ENCODE peak calls at places on chromosomes 11 and 22, in four cellular contexts. One of them, this sample, is unnamed.

GRCh38 chr11:117837070-117837776 is 12.7 kb upstream of the FXYD2 start:
- DNase-seq in K562: no peak
- DNase-seq in colonic mucosa: peak
- DNase-seq in H1: no peak
- DNase-seq in this sample: no peak

GRCh38 chr11:70470127-70470526 is 71.8 kb downstream of the CTTN start:
- DNase-seq in K562: peak
- DNase-seq in colonic mucosa: no peak
- DNase-seq in H1: no peak
- DNase-seq in this sample: peak

GRCh38 chr11:130786987-130787688 is 129.1 kb downstream of the SNX19 start:
- DNase-seq in K562: no peak
- DNase-seq in colonic mucosa: no peak
- DNase-seq in H1: no peak
- DNase-seq in this sample: no peak

GRCh38 chr22:42925598-42925997 is 68.5 kb upstream of the ARFGAP3 start:
- DNase-seq in K562: no peak
- DNase-seq in colonic mucosa: no peak
- DNase-seq in H1: no peak
- DNase-seq in this sample: no peak

GRCh38 chr11:103959279-103959930 is 77.0 kb upstream of the DDI1 start:
- DNase-seq in K562: no peak
- DNase-seq in colonic mucosa: no peak
- DNase-seq in H1: no peak
- DNase-seq in this sample: peak

GRCh38 chr22:17773606-17774205 is 563 bp downstream of the BID start:
- DNase-seq in K562: peak
- DNase-seq in colonic mucosa: peak
- DNase-seq in H1: peak
- DNase-seq in this sample: peak

GRCh38 chr11:199004-199581 is 6.2 kb downstream of the SCGB1C1 start:
- DNase-seq in K562: no peak
- DNase-seq in colonic mucosa: peak
- DNase-seq in H1: peak
- DNase-seq in this sample: no peak

GRCh38 chr11:32118025-32118974 is 27.4 kb downstream of the RCN1 start:
- DNase-seq in K562: no peak
- DNase-seq in colonic mucosa: no peak
- DNase-seq in H1: no peak
- DNase-seq in this sample: no peak

GRCh38 chr11:60740573-60740972 is 16.1 kb downstream of the MS4A18 start:
- DNase-seq in K562: no peak
- DNase-seq in colonic mucosa: no peak
- DNase-seq in H1: no peak
- DNase-seq in this sample: no peak

GRCh38 chr11:73059915-73060314 is 82.2 kb downstream of the FCHSD2 start:
- DNase-seq in K562: no peak
- DNase-seq in colonic mucosa: no peak
- DNase-seq in H1: no peak
- DNase-seq in this sample: no peak

GRCh38 chr11:72102162-72102561 is 935 bp downstream of the LAMTOR1 start:
- DNase-seq in K562: no peak
- DNase-seq in colonic mucosa: no peak
- DNase-seq in H1: no peak
- DNase-seq in this sample: no peak

GRCh38 chr22:37560682-37561208 is 465 bp downstream of the CDC42EP1 start:
- DNase-seq in K562: no peak
- DNase-seq in colonic mucosa: no peak
- DNase-seq in H1: no peak
- DNase-seq in this sample: no peak

GRCh38 chr11:7524831-7525230 is 11.0 kb downstream of the PPFIBP2 start:
- DNase-seq in K562: no peak
- DNase-seq in colonic mucosa: no peak
- DNase-seq in H1: no peak
- DNase-seq in this sample: no peak

GRCh38 chr22:30226192-30226832 is 20.2 kb downstream of the LIF start:
- DNase-seq in K562: no peak
- DNase-seq in colonic mucosa: no peak
- DNase-seq in H1: no peak
- DNase-seq in this sample: no peak

GRCh38 chr11:113286509-113287497 is 27.6 kb upstream of the TTC12 start:
- DNase-seq in K562: no peak
- DNase-seq in colonic mucosa: no peak
- DNase-seq in H1: peak
- DNase-seq in this sample: peak

GRCh38 chr11:86558219-86558618 is 114.2 kb downstream of the ME3 start:
- DNase-seq in K562: no peak
- DNase-seq in colonic mucosa: no peak
- DNase-seq in H1: no peak
- DNase-seq in this sample: no peak

GRCh38 chr11:86558841-86559240 is 113.6 kb downstream of the ME3 start:
- DNase-seq in K562: no peak
- DNase-seq in colonic mucosa: no peak
- DNase-seq in H1: no peak
- DNase-seq in this sample: no peak

GRCh38 chr11:86559311-86559945 is 113.0 kb downstream of the ME3 start:
- DNase-seq in K562: no peak
- DNase-seq in colonic mucosa: no peak
- DNase-seq in H1: no peak
- DNase-seq in this sample: no peak
- H3K9ac ChIP-seq in K562: no peak
- H3K9ac ChIP-seq in colonic mucosa: no peak
- H3K9ac ChIP-seq in H1: no peak
- H3K9ac ChIP-seq in this sample: no peak

DNA sequence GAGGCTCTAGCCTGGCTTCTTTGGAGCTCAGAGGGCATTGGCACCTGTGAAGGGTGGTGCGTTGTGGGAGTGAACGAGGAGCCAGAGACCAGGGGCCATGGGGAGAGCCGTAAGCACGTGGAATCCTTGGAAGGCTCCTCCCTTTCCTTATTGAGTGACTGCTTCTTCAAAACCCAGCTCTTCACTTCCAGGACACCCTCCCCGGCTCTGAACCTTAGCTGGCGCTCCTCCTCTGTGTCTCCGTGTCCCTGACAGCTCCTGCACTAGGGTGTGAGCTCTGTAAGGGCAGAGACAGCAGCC is 26.3 kb downstream of the POLR3H start:
- DNase-seq in K562: no peak
- DNase-seq in colonic mucosa: no peak
- DNase-seq in H1: no peak
- DNase-seq in this sample: no peak
- TF ChIP-seq CTCF in K562: no peak
- TF ChIP-seq CTCF in colonic mucosa: no peak
- TF ChIP-seq CTCF in H1: no peak
- TF ChIP-seq CTCF in this sample: no peak

GRCh38 chr22:23773247-23774113 is 831 bp downstream of the MMP11 start:
- DNase-seq in K562: no peak
- DNase-seq in colonic mucosa: no peak
- DNase-seq in H1: no peak
- DNase-seq in this sample: no peak
- H3K9ac ChIP-seq in K562: peak
- H3K9ac ChIP-seq in colonic mucosa: peak
- H3K9ac ChIP-seq in H1: peak
- H3K9ac ChIP-seq in this sample: peak

GRCh38 chr11:41246399-41246745 is 213.1 kb downstream of the LRRC4C start:
- DNase-seq in K562: no peak
- DNase-seq in colonic mucosa: no peak
- DNase-seq in H1: no peak
- DNase-seq in this sample: no peak

GRCh38 chr11:41245184-41245583 is 214.3 kb downstream of the LRRC4C start:
- DNase-seq in K562: no peak
- DNase-seq in colonic mucosa: no peak
- DNase-seq in H1: no peak
- DNase-seq in this sample: no peak

GRCh38 chr11:41250408-41250807 is 209.0 kb downstream of the LRRC4C start:
- DNase-seq in K562: no peak
- DNase-seq in colonic mucosa: no peak
- DNase-seq in H1: no peak
- DNase-seq in this sample: no peak

GRCh38 chr11:41245704-41246398 is 213.6 kb downstream of the LRRC4C start:
- DNase-seq in K562: no peak
- DNase-seq in colonic mucosa: no peak
- DNase-seq in H1: peak
- DNase-seq in this sample: no peak
- TF ChIP-seq CTCF in K562: no peak
- TF ChIP-seq CTCF in colonic mucosa: no peak
- TF ChIP-seq CTCF in H1: peak
- TF ChIP-seq CTCF in this sample: no peak

GRCh38 chr22:23403152-23403719 is 176.9 kb downstream of the IGLL1 start:
- DNase-seq in K562: no peak
- DNase-seq in colonic mucosa: no peak
- DNase-seq in H1: no peak
- DNase-seq in this sample: no peak
- H3K9ac ChIP-seq in K562: peak
- H3K9ac ChIP-seq in colonic mucosa: no peak
- H3K9ac ChIP-seq in H1: no peak
- H3K9ac ChIP-seq in this sample: peak

GRCh38 chr11:45603930-45604682 is 61.3 kb downstream of the CHST1 start:
- DNase-seq in K562: no peak
- DNase-seq in colonic mucosa: no peak
- DNase-seq in H1: no peak
- DNase-seq in this sample: no peak
- TF ChIP-seq CTCF in K562: no peak
- TF ChIP-seq CTCF in colonic mucosa: no peak
- TF ChIP-seq CTCF in H1: no peak
- TF ChIP-seq CTCF in this sample: no peak

DNA sequence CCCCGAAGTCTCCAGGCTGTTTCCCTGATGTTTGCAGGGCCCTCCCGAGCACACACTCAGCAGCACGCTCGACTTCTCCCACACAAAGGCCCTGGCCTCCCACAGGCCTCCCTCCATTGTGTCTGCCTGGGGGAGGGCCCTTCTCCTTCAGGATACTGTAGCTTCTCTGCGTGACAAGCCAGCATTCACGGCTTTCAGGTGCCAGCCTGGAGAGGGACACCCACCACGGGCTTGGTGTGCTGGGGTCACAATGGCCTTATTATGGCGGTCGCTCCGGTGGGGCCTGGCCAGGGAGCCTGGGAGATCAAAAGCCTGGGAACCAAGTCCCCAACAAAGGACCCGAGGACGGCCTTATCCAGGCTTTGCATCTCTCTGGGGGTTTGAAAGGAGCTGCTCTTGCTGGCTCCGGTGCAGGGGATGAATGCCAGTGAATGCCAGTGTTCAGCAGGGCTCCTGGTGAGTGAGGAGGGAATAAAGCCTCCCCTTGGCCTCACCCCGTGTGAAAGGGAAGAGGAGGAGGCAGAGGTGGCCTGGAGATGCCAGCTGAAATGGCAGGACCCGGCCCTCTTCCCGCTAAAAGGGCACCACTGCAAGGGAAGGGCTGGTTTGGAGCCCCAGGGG is 55.0 kb downstream of the TRAF6 start:
- DNase-seq in K562: no peak
- DNase-seq in colonic mucosa: no peak
- DNase-seq in H1: peak
- DNase-seq in this sample: no peak
- H3K9ac ChIP-seq in K562: no peak
- H3K9ac ChIP-seq in colonic mucosa: no peak
- H3K9ac ChIP-seq in H1: no peak
- H3K9ac ChIP-seq in this sample: no peak

GRCh38 chr11:115984228-115984627 is 480.0 kb upstream of the CADM1 start:
- DNase-seq in K562: no peak
- DNase-seq in colonic mucosa: no peak
- DNase-seq in H1: no peak
- DNase-seq in this sample: no peak

GRCh38 chr11:115993613-115994012 is 489.4 kb upstream of the CADM1 start:
- DNase-seq in K562: no peak
- DNase-seq in colonic mucosa: no peak
- DNase-seq in H1: no peak
- DNase-seq in this sample: no peak

GRCh38 chr11:115985896-115986295 is 481.7 kb upstream of the CADM1 start:
- DNase-seq in K562: no peak
- DNase-seq in colonic mucosa: no peak
- DNase-seq in H1: no peak
- DNase-seq in this sample: no peak

GRCh38 chr11:115990004-115990447 is 485.8 kb upstream of the CADM1 start:
- DNase-seq in K562: peak
- DNase-seq in colonic mucosa: no peak
- DNase-seq in H1: peak
- DNase-seq in this sample: no peak
- TF ChIP-seq CTCF in K562: peak
- TF ChIP-seq CTCF in colonic mucosa: peak
- TF ChIP-seq CTCF in H1: peak
- TF ChIP-seq CTCF in this sample: peak

This sample was measured in MM.1S.